ENCODE peak calls at places on chromosomes 12 and 14, in seven cellular contexts. One of them, this sample, is unnamed.

GRCh38 chr14:32224731-32225377 is 21.8 kb upstream of the RNU6-8 start:
- DNase-seq in mucosa of gallbladder: peak
- DNase-seq in left ventricle myocardium inferior: no peak
- DNase-seq in iris pigment epithelial cell: peak
- DNase-seq in activated CD8-positive, alpha-beta T cell treated with anti-CD3 and anti-CD28 coated beads, Interleukin-2, amount 10 ng/mL, durations not matched to agents 7 days and 5 days: no peak
- DNase-seq in GM18507: no peak
- DNase-seq in fibroblast of mammary gland: peak
- DNase-seq in this sample: peak

GRCh38 chr12:65170245-65170881 is 980 bp downstream of the LEMD3 start:
- DNase-seq in left ventricle myocardium inferior: peak
- DNase-seq in mucosa of gallbladder: peak
- DNase-seq in activated CD8-positive, alpha-beta T cell treated with anti-CD3 and anti-CD28 coated beads, Interleukin-2, amount 10 ng/mL, durations not matched to agents 7 days and 5 days: peak
- DNase-seq in GM18507: no peak
- DNase-seq in fibroblast of mammary gland: peak
- DNase-seq in iris pigment epithelial cell: peak
- DNase-seq in this sample: peak

GRCh38 chr14:65015391-65015790 is 28.7 kb downstream of the FNTB start:
- DNase-seq in activated CD8-positive, alpha-beta T cell treated with anti-CD3 and anti-CD28 coated beads, Interleukin-2, amount 10 ng/mL, durations not matched to agents 7 days and 5 days: no peak
- DNase-seq in mucosa of gallbladder: no peak
- DNase-seq in GM18507: no peak
- DNase-seq in iris pigment epithelial cell: no peak
- DNase-seq in left ventricle myocardium inferior: no peak
- DNase-seq in fibroblast of mammary gland: no peak
- DNase-seq in this sample: no peak

GRCh38 chr12:66733839-66734238 is 55.0 kb upstream of the GRIP1 start:
- DNase-seq in fibroblast of mammary gland: no peak
- DNase-seq in iris pigment epithelial cell: no peak
- DNase-seq in GM18507: no peak
- DNase-seq in activated CD8-positive, alpha-beta T cell treated with anti-CD3 and anti-CD28 coated beads, Interleukin-2, amount 10 ng/mL, durations not matched to agents 7 days and 5 days: no peak
- DNase-seq in left ventricle myocardium inferior: no peak
- DNase-seq in mucosa of gallbladder: no peak
- DNase-seq in this sample: no peak

GRCh38 chr14:35532783-35533356 is 1.1 kb upstream of the INSM2 start:
- DNase-seq in left ventricle myocardium inferior: no peak
- DNase-seq in mucosa of gallbladder: no peak
- DNase-seq in activated CD8-positive, alpha-beta T cell treated with anti-CD3 and anti-CD28 coated beads, Interleukin-2, amount 10 ng/mL, durations not matched to agents 7 days and 5 days: no peak
- DNase-seq in GM18507: no peak
- DNase-seq in iris pigment epithelial cell: no peak
- DNase-seq in fibroblast of mammary gland: no peak
- DNase-seq in this sample: no peak

GRCh38 chr12:104219908-104220404 is 4.4 kb downstream of the TXNRD1 start:
- DNase-seq in left ventricle myocardium inferior: no peak
- DNase-seq in GM18507: no peak
- DNase-seq in mucosa of gallbladder: peak
- DNase-seq in fibroblast of mammary gland: peak
- DNase-seq in activated CD8-positive, alpha-beta T cell treated with anti-CD3 and anti-CD28 coated beads, Interleukin-2, amount 10 ng/mL, durations not matched to agents 7 days and 5 days: peak
- DNase-seq in iris pigment epithelial cell: peak
- DNase-seq in this sample: peak

GRCh38 chr14:98871796-98872195 is 400.2 kb downstream of the BCL11B start:
- DNase-seq in fibroblast of mammary gland: peak
- DNase-seq in mucosa of gallbladder: no peak
- DNase-seq in GM18507: no peak
- DNase-seq in left ventricle myocardium inferior: no peak
- DNase-seq in iris pigment epithelial cell: peak
- DNase-seq in activated CD8-positive, alpha-beta T cell treated with anti-CD3 and anti-CD28 coated beads, Interleukin-2, amount 10 ng/mL, durations not matched to agents 7 days and 5 days: no peak
- DNase-seq in this sample: no peak

GRCh38 chr14:99995700-99996356 is 69.4 kb upstream of the EVL start:
- DNase-seq in mucosa of gallbladder: peak
- DNase-seq in left ventricle myocardium inferior: peak
- DNase-seq in activated CD8-positive, alpha-beta T cell treated with anti-CD3 and anti-CD28 coated beads, Interleukin-2, amount 10 ng/mL, durations not matched to agents 7 days and 5 days: peak
- DNase-seq in fibroblast of mammary gland: peak
- DNase-seq in GM18507: peak
- DNase-seq in iris pigment epithelial cell: peak
- DNase-seq in this sample: peak

GRCh38 chr14:74429221-74429691 is 3.2 kb upstream of the SYNDIG1L start:
- DNase-seq in left ventricle myocardium inferior: no peak
- DNase-seq in fibroblast of mammary gland: no peak
- DNase-seq in activated CD8-positive, alpha-beta T cell treated with anti-CD3 and anti-CD28 coated beads, Interleukin-2, amount 10 ng/mL, durations not matched to agents 7 days and 5 days: no peak
- DNase-seq in GM18507: no peak
- DNase-seq in iris pigment epithelial cell: no peak
- DNase-seq in mucosa of gallbladder: no peak
- DNase-seq in this sample: no peak

GRCh38 chr12:105067511-105068031 is 16.7 kb downstream of the ALDH1L2 start:
- DNase-seq in activated CD8-positive, alpha-beta T cell treated with anti-CD3 and anti-CD28 coated beads, Interleukin-2, amount 10 ng/mL, durations not matched to agents 7 days and 5 days: no peak
- DNase-seq in fibroblast of mammary gland: peak
- DNase-seq in GM18507: no peak
- DNase-seq in mucosa of gallbladder: no peak
- DNase-seq in left ventricle myocardium inferior: no peak
- DNase-seq in iris pigment epithelial cell: peak
- DNase-seq in this sample: peak

GRCh38 chr12:115916910-115917668 is 360.4 kb downstream of the MED13L start:
- DNase-seq in GM18507: peak
- DNase-seq in iris pigment epithelial cell: peak
- DNase-seq in left ventricle myocardium inferior: peak
- DNase-seq in fibroblast of mammary gland: no peak
- DNase-seq in activated CD8-positive, alpha-beta T cell treated with anti-CD3 and anti-CD28 coated beads, Interleukin-2, amount 10 ng/mL, durations not matched to agents 7 days and 5 days: peak
- DNase-seq in mucosa of gallbladder: peak
- DNase-seq in this sample: peak

GRCh38 chr14:94303111-94303510 is 10.0 kb upstream of the SERPINA10 start:
- DNase-seq in iris pigment epithelial cell: no peak
- DNase-seq in fibroblast of mammary gland: no peak
- DNase-seq in activated CD8-positive, alpha-beta T cell treated with anti-CD3 and anti-CD28 coated beads, Interleukin-2, amount 10 ng/mL, durations not matched to agents 7 days and 5 days: no peak
- DNase-seq in GM18507: no peak
- DNase-seq in left ventricle myocardium inferior: no peak
- DNase-seq in mucosa of gallbladder: no peak
- DNase-seq in this sample: no peak

This sample was measured in fibroblast of the aortic adventitia.